ENCODE peak calls at places on chromosomes 16 and 17, in ten cellular contexts. P, N, L, C, X, O, Z, Y, W and S are unnamed samples.

GRCh38 chr17:66435182-66435581 is 132.8 kb downstream of the PRKCA start:
- DNase-seq in P (no peak), N (no peak), L (no peak), C (no peak), X (no peak), O (no peak), Z (no peak), Y (no peak), W (no peak), S (no peak)

GRCh38 chr17:42285346-42286050 is 2.8 kb upstream of the STAT5A start:
- DNase-seq in P (no peak), N (peak), L (no peak), C (no peak), X (no peak), O (no peak), Z (no peak), Y (no peak), W (peak), S (no peak)

GRCh38 chr16:76970745-76971099 is 220.3 kb upstream of the MON1B start:
- DNase-seq in P (no peak), N (no peak), L (no peak), C (no peak), X (no peak), O (no peak), Z (no peak), Y (no peak), W (no peak), S (no peak)

GRCh38 chr17:53012364-53012763 is 810.4 kb upstream of the KIF2B start:
- DNase-seq in P (no peak), N (no peak), L (no peak), C (no peak), X (no peak), O (no peak), Z (no peak), Y (no peak), W (no peak), S (no peak)

GRCh38 chr16:27264151-27264550 is 4.4 kb downstream of the NSMCE1 start:
- DNase-seq in P (peak), N (peak), L (no peak), C (no peak), X (peak), O (no peak), Z (no peak), Y (peak), W (no peak), S (peak)

GRCh38 chr16:77431131-77431670 is 3.6 kb downstream of the ADAMTS18 start:
- DNase-seq in P (no peak), N (no peak), L (no peak), C (no peak), X (peak), O (no peak), Z (no peak), Y (no peak), W (no peak), S (no peak)

GRCh38 chr16:48607056-48607825 is 2.7 kb downstream of the N4BP1 start:
- DNase-seq in P (peak), N (no peak), L (no peak), C (no peak), X (peak), O (no peak), Z (no peak), Y (peak), W (no peak), S (no peak)

GRCh38 chr16:24854607-24855171 is 8.9 kb downstream of the SLC5A11 start:
- DNase-seq in P (no peak), N (no peak), L (no peak), C (no peak), X (no peak), O (no peak), Z (no peak), Y (no peak), W (no peak), S (no peak)

GRCh38 chr16:84065536-84066132 is 23.0 kb upstream of the SLC38A8 start:
- DNase-seq in P (peak), N (peak), L (peak), C (no peak), X (peak), O (no peak), Z (peak), Y (peak), W (no peak), S (peak)

GRCh38 chr17:3526491-3526890 is 31.1 kb downstream of the TRPV3 start:
- DNase-seq in P (no peak), N (no peak), L (no peak), C (no peak), X (no peak), O (no peak), Z (no peak), Y (no peak), W (no peak), S (no peak)

GRCh38 chr16:52002021-52002420 is 544.9 kb downstream of the TOX3 start:
- DNase-seq in P (peak), N (no peak), L (no peak), C (no peak), X (no peak), O (no peak), Z (no peak), Y (no peak), W (no peak), S (no peak)

GRCh38 chr16:68381363-68381724 is 67.0 kb downstream of the SMPD3 start:
- DNase-seq in P (no peak), N (no peak), L (no peak), C (no peak), X (no peak), O (no peak), Z (no peak), Y (no peak), W (no peak), S (no peak)

GRCh38 chr16:68379472-68380347 is 68.6 kb downstream of the SMPD3 start:
- DNase-seq in P (no peak), N (no peak), L (no peak), C (no peak), X (no peak), O (no peak), Z (no peak), Y (no peak), W (no peak), S (no peak)

GRCh38 chr16:68378436-68379415 is 67.9 kb downstream of the PRMT7 start:
- DNase-seq in P (no peak), N (no peak), L (no peak), C (no peak), X (no peak), O (no peak), Z (no peak), Y (no peak), W (no peak), S (no peak)

GRCh38 chr16:68380676-68381362 is 67.5 kb downstream of the SMPD3 start:
- DNase-seq in P (no peak), N (no peak), L (no peak), C (no peak), X (no peak), O (no peak), Z (no peak), Y (no peak), W (no peak), S (no peak)

GRCh38 chr16:68380348-68380670 is 68.0 kb downstream of the SMPD3 start:
- DNase-seq in P (no peak), N (no peak), L (no peak), C (no peak), X (no peak), O (no peak), Z (no peak), Y (no peak), W (no peak), S (no peak)
- TF ChIP-seq CTCF in P (no peak), N (no peak), L (no peak), C (no peak), X (no peak), O (no peak), Z (no peak), Y (no peak), W (no peak), S (no peak)

DNA sequence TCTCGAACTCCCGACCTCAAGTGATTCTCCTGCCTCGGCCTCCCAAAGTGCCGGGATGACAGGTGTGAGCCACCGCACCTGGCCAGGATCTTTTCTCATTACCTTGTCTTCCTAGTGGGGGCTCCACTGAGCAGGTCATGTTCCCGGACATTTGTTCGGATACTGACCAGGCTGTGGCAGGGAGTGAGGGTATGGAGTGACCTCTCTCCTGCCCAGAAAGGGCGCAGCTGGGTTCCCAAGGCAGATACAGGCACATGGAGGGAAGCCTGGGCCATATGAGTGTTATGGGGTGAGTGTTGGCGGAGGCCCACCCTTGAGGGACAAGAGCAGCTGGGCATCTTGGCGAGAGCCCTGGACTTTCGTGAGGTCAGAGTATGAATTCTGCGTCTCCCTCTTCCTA is 5.5 kb downstream of the SERPINF1 start:
- DNase-seq in P (no peak), N (no peak), L (no peak), C (no peak), X (no peak), O (no peak), Z (no peak), Y (no peak), W (no peak), S (no peak)
- TF ChIP-seq CTCF in P (no peak), N (no peak), L (peak), C (no peak), X (peak), O (no peak), Z (no peak), Y (peak), W (no peak), S (no peak)

DNA sequence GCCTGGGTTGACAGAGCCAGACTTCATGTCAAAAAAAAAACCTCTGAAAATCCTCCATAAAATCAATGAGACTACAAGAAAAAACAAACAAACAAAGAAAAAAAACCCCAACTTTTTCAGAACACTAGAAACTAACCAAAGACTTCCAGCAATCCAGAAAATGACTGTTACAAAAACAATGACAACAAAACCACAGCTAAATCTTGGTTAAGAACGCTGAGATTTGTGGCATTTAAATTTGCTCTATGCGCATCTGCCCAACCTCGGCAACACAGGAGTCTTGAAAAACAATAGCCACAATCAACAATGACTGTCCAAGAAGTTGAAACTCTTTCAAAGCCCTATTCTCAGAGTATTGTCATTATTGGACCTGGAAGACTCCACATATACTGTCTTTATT is 402.4 kb downstream of the ZFHX3 start:
- DNase-seq in P (no peak), N (no peak), L (no peak), C (no peak), X (no peak), O (no peak), Z (no peak), Y (no peak), W (no peak), S (no peak)
- TF ChIP-seq CTCF in P (no peak), N (no peak), L (no peak), C (no peak), X (no peak), O (no peak), Z (no peak), Y (no peak), W (no peak), S (no peak)

GRCh38 chr17:47843391-47843730 is 2.3 kb upstream of the SCRN2 start:
- DNase-seq in P (no peak), N (no peak), L (no peak), C (no peak), X (no peak), O (no peak), Z (no peak), Y (no peak), W (no peak), S (no peak)

GRCh38 chr17:47839899-47840741 is 953 bp downstream of the SCRN2 start:
- DNase-seq in P (no peak), N (peak), L (no peak), C (no peak), X (no peak), O (no peak), Z (no peak), Y (no peak), W (no peak), S (no peak)

GRCh38 chr17:47840742-47841487 is at the start of gene SCRN2:
- DNase-seq in P (peak), N (peak), L (peak), C (peak), X (peak), O (peak), Z (peak), Y (peak), W (peak), S (peak)

GRCh38 chr17:47844230-47844629 is 3.2 kb upstream of the SCRN2 start:
- DNase-seq in P (no peak), N (peak), L (no peak), C (no peak), X (no peak), O (no peak), Z (no peak), Y (peak), W (no peak), S (no peak)

GRCh38 chr17:47841488-47842308 is 625 bp upstream of the SCRN2 start:
- DNase-seq in P (no peak), N (no peak), L (no peak), C (no peak), X (no peak), O (no peak), Z (no peak), Y (no peak), W (no peak), S (no peak)
- TF ChIP-seq CTCF in P (no peak), N (no peak), L (no peak), C (no peak), X (peak), O (no peak), Z (no peak), Y (no peak), W (no peak), S (no peak)